ENCODE peak calls at places on chromosomes 13 and 19, in five cellular contexts. E is coronary artery; C is thoracic aorta; T is effector memory CD4-positive, alpha-beta T cell; Q is neuronal stem cell. M is an unnamed sample.

GRCh38 chr19:12841094-12841493 is 2.8 kb downstream of the MAST1 start:
- DNase-seq in C (no peak), Q (peak; percentile 96), T (no peak), E (no peak), M (no peak)

GRCh38 chr13:44932171-44932849 is 57.0 kb downstream of the NUFIP1 start:
- DNase-seq in T (no peak), E (no peak), Q (no peak), C (no peak), M (no peak)

GRCh38 chr19:2186071-2186846 is 22.5 kb downstream of the DOT1L start:
- DNase-seq in T (no peak), Q (no peak), E (peak; percentile 93), C (peak; percentile 62), M (no peak)

GRCh38 chr13:110387451-110388140 is 80.5 kb downstream of the COL4A2 start:
- DNase-seq in E (peak; percentile 89), C (peak; percentile 56), Q (no peak), T (no peak), M (no peak)

GRCh38 chr13:41822560-41822959 is 138.3 kb downstream of the VWA8 start:
- DNase-seq in Q (no peak), E (no peak), T (no peak), C (no peak), M (no peak)

GRCh38 chr13:110326263-110326904 is 19.3 kb downstream of the COL4A2 start:
- DNase-seq in T (no peak), Q (no peak), E (peak; percentile 86), C (no peak), M (no peak)

GRCh38 chr13:35723820-35724219 is 247.3 kb upstream of the MAB21L1 start:
- DNase-seq in T (no peak), C (no peak), Q (no peak), E (no peak), M (no peak)

GRCh38 chr19:13615890-13616289 is 109.6 kb upstream of the CACNA1A start:
- DNase-seq in T (no peak), C (no peak), E (no peak), Q (no peak), M (no peak)

GRCh38 chr13:59750860-59751259 is 412.9 kb downstream of the DIAPH3 start:
- DNase-seq in T (no peak), Q (peak; percentile 83), C (no peak), E (no peak), M (peak; percentile 39)

GRCh38 chr19:27793128-27793643 is 1419.8 kb downstream of the UQCRFS1 start:
- DNase-seq in C (peak; percentile 39), T (peak; percentile 57), Q (peak; percentile 65), E (peak; percentile 80), M (peak; percentile 73)

GRCh38 chr19:18379803-18380747 is 5.9 kb upstream of the GDF15 start:
- DNase-seq in Q (no peak), T (no peak), C (peak; percentile 86), E (no peak), M (no peak)

GRCh38 chr13:82330499-82330898 is 1551.8 kb downstream of the SLITRK1 start:
- DNase-seq in C (no peak), T (no peak), Q (no peak), E (no peak), M (no peak)

GRCh38 chr19:10124429-10124828 is 4.7 kb upstream of the EIF3G start:
- DNase-seq in T (no peak), C (no peak), E (no peak), Q (no peak), M (no peak)

GRCh38 chr13:21234537-21234936 is 58.1 kb downstream of the MRPL57 start:
- DNase-seq in T (no peak), Q (no peak), E (no peak), C (no peak), M (no peak)

GRCh38 chr19:8449830-8450229 is 5.1 kb downstream of the HNRNPM start:
- DNase-seq in Q (no peak), T (no peak), C (no peak), E (no peak), M (no peak)

GRCh38 chr13:42532561-42533335 is 41.2 kb upstream of the TNFSF11 start:
- DNase-seq in E (no peak), Q (no peak), T (no peak), C (no peak), M (no peak)

GRCh38 chr13:28059214-28059613 is 41.2 kb downstream of the FLT3 start:
- DNase-seq in T (peak; percentile 11), Q (peak; percentile 9), C (no peak), E (no peak), M (no peak)

GRCh38 chr13:33543631-33544030 is 258.1 kb upstream of the STARD13 start:
- DNase-seq in C (no peak), E (no peak), T (no peak), Q (no peak), M (no peak)

GRCh38 chr13:73223372-73223781 is 164.6 kb downstream of the KLF5 start:
- DNase-seq in E (no peak), C (no peak), Q (no peak), T (no peak), M (no peak)

GRCh38 chr19:44303976-44304568 is 753 bp downstream of the ZNF235 start:
- DNase-seq in E (no peak), C (no peak), Q (peak; percentile 21), T (no peak), M (no peak)

DNA sequence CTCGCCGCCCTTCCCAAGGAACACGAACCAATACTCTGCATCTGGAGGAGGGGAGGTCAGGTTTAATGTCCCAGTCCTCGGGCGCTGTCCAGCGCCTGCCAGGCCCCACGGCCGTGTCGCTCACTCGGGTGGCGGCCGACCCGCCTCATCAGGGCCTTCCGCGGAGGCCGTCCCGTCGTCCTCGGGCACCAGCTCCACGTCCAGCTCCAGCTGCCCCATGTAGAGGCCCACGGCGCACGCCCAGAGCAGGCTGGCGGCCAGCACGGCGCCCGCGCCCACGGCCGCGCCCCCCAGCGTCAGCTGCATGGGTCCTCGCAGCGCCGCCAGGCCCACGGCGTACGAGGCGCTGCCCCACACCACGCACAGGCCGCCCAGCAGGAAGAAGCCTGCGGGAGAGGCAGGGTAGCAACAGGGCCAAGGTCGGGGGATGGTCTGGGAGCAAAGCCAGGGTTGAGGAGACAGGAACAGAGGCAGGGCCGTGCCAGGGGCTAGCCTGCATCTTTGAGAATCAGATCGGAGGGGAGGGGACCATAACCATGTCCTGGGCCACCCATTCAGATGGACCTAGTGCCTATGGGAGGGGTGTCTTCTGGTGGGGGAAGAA is 2.5 kb downstream of the TMEM160 start:
- DNase-seq in E (no peak), C (no peak), T (no peak), Q (no peak), M (no peak)
- H3K27ac ChIP-seq in E (no peak overlapping the region), C (no peak overlapping the region), T (no peak overlapping the region), Q (no peak overlapping the region), M (no peak overlapping the region)

GRCh38 chr13:80235559-80236296 is 105.2 kb downstream of the SPRY2 start:
- DNase-seq in E (no peak), T (no peak), C (no peak), Q (no peak), M (peak; percentile 76)
- H3K27ac ChIP-seq in E (no peak overlapping the region), T (no peak overlapping the region), C (no peak overlapping the region), Q (no peak overlapping the region), M (peak overlapping the region; percentile 2)

GRCh38 chr19:54684537-54684936 is 21.8 kb downstream of the LILRB4 start:
- DNase-seq in T (no peak), C (no peak), Q (no peak), E (no peak), M (no peak)
- H3K27ac ChIP-seq in T (no peak overlapping the region), C (no peak overlapping the region), Q (no peak overlapping the region), E (no peak overlapping the region), M (no peak overlapping the region)

GRCh38 chr13:72164811-72165210 is 297.8 kb upstream of the DACH1 start:
- DNase-seq in Q (no peak), T (no peak), C (no peak), E (no peak), M (no peak)

GRCh38 chr13:72163671-72164070 is 296.7 kb upstream of the DACH1 start:
- DNase-seq in T (no peak), Q (peak; percentile 8), C (no peak), E (no peak), M (no peak)

GRCh38 chr13:72166102-72166660 is 299.2 kb upstream of the DACH1 start:
- DNase-seq in C (no peak), T (no peak), E (no peak), Q (no peak), M (no peak)

GRCh38 chr13:72170571-72170970 is 303.6 kb upstream of the DACH1 start:
- DNase-seq in Q (no peak), T (no peak), C (no peak), E (no peak), M (no peak)

DNA sequence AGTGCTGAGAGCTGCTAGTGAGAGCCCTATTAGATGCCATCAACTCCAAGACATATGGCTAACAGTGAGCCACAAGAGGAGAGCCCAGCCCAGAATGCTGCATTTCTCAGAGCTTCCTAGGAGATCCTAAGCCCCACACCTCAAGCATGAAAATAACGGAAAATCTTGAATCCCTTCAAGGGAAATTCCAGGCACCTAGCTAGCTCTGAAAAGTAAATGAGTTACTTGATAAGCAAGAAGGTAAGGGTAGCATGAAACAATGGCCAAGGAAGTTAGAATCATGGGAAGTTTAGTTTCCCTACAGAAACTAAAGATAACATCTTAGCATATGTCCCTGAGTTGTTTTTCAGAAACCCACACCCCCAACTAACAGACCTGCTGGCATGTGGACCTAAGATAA is 301.1 kb upstream of the DACH1 start:
- DNase-seq in C (no peak), Q (no peak), E (no peak), T (no peak), M (no peak)
- H3K27ac ChIP-seq in C (no peak overlapping the region), Q (no peak overlapping the region), E (no peak overlapping the region), T (no peak overlapping the region), M (no peak overlapping the region)

M was measured in caudate nucleus.